ENCODE peak calls at places on chromosomes 2 and 18, in five cellular contexts. E is K562; U is stimulated activated CD8-positive, alpha-beta memory T cell treated with anti-CD3 and anti-CD28 coated beads, Interleukin-12 subunit alpha, Interleukin-12 subunit beta, amount 100 ng/mL, for 1 hour; T is ovary; X is GM23248. Z is an unnamed sample.

GRCh38 chr2:172931256-172931894 is 144.3 kb upstream of the MAP3K20 start:
- DNase-seq in X (peak; percentile 6), T (no peak), U (no peak), E (peak; percentile 35), Z (no peak)

GRCh38 chr18:9643549-9643948 is 29.2 kb upstream of the PPP4R1 start:
- DNase-seq in E (no peak), U (no peak), X (peak; percentile 97), T (no peak), Z (no peak)

GRCh38 chr2:128450211-128451015 is 131.7 kb upstream of the HS6ST1 start:
- DNase-seq in X (no peak), E (no peak), T (no peak), U (no peak), Z (no peak)

GRCh38 chr2:144460981-144461766 is 58.7 kb downstream of the ZEB2 start:
- DNase-seq in U (no peak), X (peak; percentile 57), T (no peak), E (no peak), Z (no peak)

GRCh38 chr2:157934684-157935377 is 58.7 kb upstream of the ACVR1 start:
- DNase-seq in X (no peak), T (no peak), U (no peak), E (no peak), Z (no peak)

GRCh38 chr2:215554689-215555088 is 118.8 kb upstream of the FN1 start:
- DNase-seq in X (no peak), U (no peak), T (no peak), E (no peak), Z (no peak)

GRCh38 chr2:232876071-232876977 is 6.3 kb downstream of the SNORC start:
- DNase-seq in X (peak; percentile 40), U (no peak), E (no peak), T (peak; percentile 40), Z (peak; percentile 22)

GRCh38 chr2:157830696-157831570 is 45.2 kb downstream of the ACVR1 start:
- DNase-seq in U (no peak), E (no peak), X (peak; percentile 97), T (no peak), Z (no peak)

GRCh38 chr2:46490521-46491141 is 11.3 kb downstream of the TMEM247 start:
- DNase-seq in T (peak; percentile 71), X (no peak), U (no peak), E (no peak), Z (no peak)

GRCh38 chr2:216915548-216916128 is 55.8 kb upstream of the TNP1 start:
- DNase-seq in U (no peak), E (no peak), X (peak; percentile 30), T (no peak), Z (no peak)

GRCh38 chr18:50158866-50159653 is 35.9 kb downstream of the MYO5B start:
- DNase-seq in X (no peak), T (no peak), U (no peak), E (no peak), Z (no peak)

GRCh38 chr2:102268529-102269524 is 42.5 kb upstream of the IL1RL1 start:
- DNase-seq in E (no peak), X (peak; percentile 74), U (no peak), T (no peak), Z (no peak)

GRCh38 chr2:173218331-173219056 is 136.2 kb upstream of the CDCA7 start:
- DNase-seq in U (no peak), T (no peak), E (no peak), X (peak; percentile 9), Z (no peak)

GRCh38 chr2:84889332-84889731 is 8.4 kb upstream of the TRABD2A start:
- DNase-seq in T (no peak), E (no peak), X (no peak), U (no peak), Z (no peak)

GRCh38 chr18:49762191-49763077 is 50.9 kb downstream of the ACAA2 start:
- DNase-seq in U (no peak), E (no peak), T (no peak), X (no peak), Z (no peak)

GRCh38 chr2:182726473-182726872 is 10.4 kb downstream of the DNAJC10 start:
- DNase-seq in U (no peak), T (no peak), X (no peak), E (no peak), Z (no peak)

GRCh38 chr2:64562148-64562784 is 38.1 kb downstream of the AFTPH start:
- DNase-seq in E (no peak), X (peak; percentile 54), T (no peak), U (no peak), Z (no peak)

GRCh38 chr18:23596183-23596582 is 9.9 kb upstream of the NPC1 start:
- DNase-seq in U (no peak), T (no peak), E (no peak), X (no peak), Z (no peak)

GRCh38 chr2:10132596-10132995 is 10.1 kb downstream of the RRM2 start:
- DNase-seq in E (no peak), X (no peak), T (no peak), U (no peak), Z (no peak)

GRCh38 chr2:74864728-74865722 is 31.1 kb downstream of the HK2 start:
- DNase-seq in T (no peak), X (peak; percentile 65), U (no peak), E (peak; percentile 43), Z (no peak)

GRCh38 chr2:233497692-233498091 is 68.9 kb downstream of the USP40 start:
- DNase-seq in U (no peak), T (no peak), E (no peak), X (no peak), Z (no peak)

GRCh38 chr2:150486539-150487484 is 655 bp downstream of the RND3 start:
- DNase-seq in E (no peak), T (peak; percentile 40), U (no peak), X (peak; percentile 69), Z (no peak)